ENCODE peak calls at places on chromosomes 2 and 18, in nine cellular contexts. Q is adipocyte, R is K562, P is colonic mucosa, S is neuronal stem cell, B is mesenchymal stem cell, C is astrocyte, Y is SK-N-SH, O is IMR-90. K is an unnamed sample.

GRCh38 chr2:88560619-88561307 is 66.5 kb downstream of the EIF2AK3 start:
- DNase-seq in Q (no peak), R (no peak), P (no peak), S (no peak), B (no peak), C (no peak), Y (no peak), O (no peak), K (no peak)

GRCh38 chr18:40832362-40832761 is 1122.7 kb upstream of the PIK3C3 start:
- DNase-seq in Q (peak; percentile 63), R (no peak), P (no peak), S (no peak), B (peak; percentile 32), C (peak; percentile 38), Y (no peak), O (no peak), K (no peak)

GRCh38 chr2:181066333-181066732 is 85.9 kb downstream of the UBE2E3 start:
- DNase-seq in Q (no peak), R (no peak), P (no peak), S (no peak), B (no peak), C (no peak), Y (no peak), O (no peak), K (no peak)

GRCh38 chr18:39166776-39167175 is 1601.2 kb upstream of the CELF4 start:
- DNase-seq in Q (no peak), R (no peak), P (no peak), S (no peak), B (peak; percentile 26), C (no peak), Y (no peak), O (no peak), K (no peak)

GRCh38 chr18:68826111-68826510 is 28.2 kb downstream of the CCDC102B start:
- DNase-seq in Q (no peak), R (no peak), P (no peak), S (no peak), B (no peak), C (no peak), Y (no peak), O (no peak), K (no peak)

GRCh38 chr18:12849548-12849947 is 34.5 kb downstream of the PTPN2 start:
- DNase-seq in Q (no peak), R (no peak), P (no peak), S (no peak), B (no peak), C (no peak), Y (no peak), O (peak; percentile 29), K (peak; percentile 22)

GRCh38 chr2:54859416-54859815 is 136.0 kb downstream of the EML6 start:
- DNase-seq in Q (no peak), R (peak; percentile 11), P (no peak), S (no peak), B (no peak), C (no peak), Y (no peak), O (no peak), K (no peak)

GRCh38 chr2:37350034-37350433 is 5.6 kb downstream of the QPCT start:
- DNase-seq in Q (no peak), R (no peak), P (peak; percentile 25), S (no peak), B (peak; percentile 3), C (no peak), Y (no peak), O (no peak), K (no peak)

GRCh38 chr2:135893374-135893794 is 17.1 kb upstream of the MCM6 start:
- DNase-seq in Q (no peak), R (peak; percentile 33), P (no peak), S (no peak), B (no peak), C (no peak), Y (no peak), O (no peak), K (no peak)

GRCh38 chr2:20509766-20510490 is 63.1 kb downstream of the RHOB start:
- DNase-seq in Q (no peak), R (peak; percentile 63), P (peak; percentile 78), S (no peak), B (no peak), C (peak; percentile 59), Y (no peak), O (peak; percentile 49), K (peak; percentile 92)

GRCh38 chr2:120395686-120396518 is 50.0 kb downstream of the INHBB start:
- DNase-seq in Q (no peak), R (no peak), P (no peak), S (no peak), B (no peak), C (no peak), Y (peak; percentile 82), O (no peak), K (no peak)

GRCh38 chr18:8380926-8381325 is 228.3 kb upstream of the RAB12 start:
- DNase-seq in Q (no peak), R (no peak), P (no peak), S (no peak), B (no peak), C (peak; percentile 73), Y (no peak), O (peak; percentile 71), K (no peak)

GRCh38 chr18:48076461-48076860 is 146.0 kb upstream of the SMAD2 start:
- DNase-seq in Q (no peak), R (no peak), P (no peak), S (no peak), B (no peak), C (no peak), Y (no peak), O (no peak), K (no peak)

GRCh38 chr18:48078448-48078847 is 148.0 kb upstream of the SMAD2 start:
- DNase-seq in Q (no peak), R (no peak), P (no peak), S (no peak), B (no peak), C (no peak), Y (no peak), O (no peak), K (no peak)

GRCh38 chr18:48080546-48080945 is 150.1 kb upstream of the SMAD2 start:
- DNase-seq in Q (no peak), R (no peak), P (no peak), S (no peak), B (no peak), C (no peak), Y (no peak), O (no peak), K (no peak)

GRCh38 chr18:48077291-48077690 is 146.8 kb upstream of the SMAD2 start:
- DNase-seq in Q (no peak), R (no peak), P (peak; percentile 59), S (no peak), B (no peak), C (no peak), Y (no peak), O (no peak), K (peak; percentile 46)

DNA sequence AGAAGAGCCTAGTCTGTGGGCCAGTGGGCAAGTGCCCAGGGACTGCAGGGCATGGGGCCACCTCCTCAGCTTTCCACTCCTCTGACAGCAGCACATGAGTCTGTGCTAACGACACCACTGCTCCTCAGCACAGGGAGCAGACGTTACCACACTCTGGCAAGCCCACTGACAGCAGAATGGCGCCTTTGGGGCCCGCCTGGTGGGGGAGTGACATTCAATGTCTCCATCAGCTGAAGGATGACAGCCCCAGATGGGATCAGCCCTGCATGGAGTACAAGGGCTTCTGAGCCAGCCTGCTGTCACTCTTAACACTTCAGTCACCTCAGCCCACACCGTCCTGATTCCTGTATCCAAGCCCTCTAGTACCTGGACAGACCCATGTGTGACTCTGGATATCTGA is 149.4 kb upstream of the SMAD2 start:
- DNase-seq in Q (no peak), R (no peak), P (no peak), S (no peak), B (no peak), C (no peak), Y (no peak), O (no peak), K (no peak)
- H3K9ac ChIP-seq in Q (no peak overlapping the region), R (no peak overlapping the region), P (no peak overlapping the region), S (no peak overlapping the region), B (no peak overlapping the region), C (no peak overlapping the region), Y (no peak overlapping the region), O (no peak overlapping the region), K (no peak overlapping the region)

DNA sequence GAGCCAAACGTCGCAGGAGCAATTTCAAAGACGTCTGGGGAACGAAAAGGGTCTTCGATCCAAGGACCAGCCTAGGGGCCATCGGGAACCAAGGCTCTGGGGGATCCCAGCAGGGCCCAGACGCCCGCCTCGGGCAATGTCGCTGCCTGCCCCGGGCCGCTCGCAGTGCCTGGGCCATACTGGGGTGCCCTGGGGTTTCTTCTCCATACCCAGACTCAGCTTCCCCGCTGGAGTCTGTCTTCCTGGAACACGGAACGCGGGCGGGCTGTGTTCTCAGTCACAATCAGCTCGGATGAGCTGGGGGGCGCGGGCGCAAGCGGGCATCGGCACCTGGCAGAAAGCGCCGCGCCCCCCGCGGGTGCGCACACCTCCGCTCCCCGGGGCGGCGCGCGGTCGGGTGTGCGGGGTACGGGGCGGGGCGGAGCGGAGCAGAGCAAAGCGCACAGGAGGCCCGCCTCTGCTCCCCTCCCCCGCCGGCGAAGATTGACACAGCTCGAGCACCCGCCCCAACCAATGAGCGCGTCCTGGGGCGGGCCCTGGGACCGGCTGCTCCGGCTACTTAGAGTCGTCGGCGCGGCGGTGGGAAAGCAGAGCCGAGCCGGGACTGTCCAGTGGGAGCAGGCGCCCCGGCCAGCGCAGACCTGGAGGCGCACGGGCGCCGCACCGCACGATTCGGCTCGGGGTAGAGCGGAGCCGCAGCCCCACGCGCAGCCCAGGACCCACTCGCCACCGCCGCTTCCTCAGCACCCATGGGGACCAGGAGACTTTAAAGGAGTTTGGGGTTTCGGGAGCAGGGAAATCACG is at the start of gene LRATD1:
- DNase-seq in Q (peak; percentile 81), R (peak; percentile 72), P (peak; percentile 97), S (peak; percentile 89), B (peak; percentile 68), C (peak; percentile 72), Y (peak; percentile 97), O (peak; percentile 55), K (peak; percentile 90)
- H3K9me3 ChIP-seq in Q (peaks cover 3% of the 10 kb centered on the region), R (no peaks in the 10 kb centered on the region), P (no peaks in the 10 kb centered on the region), S (no peaks in the 10 kb centered on the region), B (no peaks in the 10 kb centered on the region), C (no peaks in the 10 kb centered on the region), Y (no peaks in the 10 kb centered on the region), O (peaks cover 2% of the 10 kb centered on the region), K (peaks cover 2% of the 10 kb centered on the region)

GRCh38 chr2:43034242-43034619 is 192.2 kb downstream of the ZFP36L2 start:
- DNase-seq in Q (no peak), R (no peak), P (no peak), S (no peak), B (no peak), C (no peak), Y (no peak), O (no peak), K (no peak)
- H3K36me3 ChIP-seq in Q (no peaks in the 10 kb centered on the region), R (no peaks in the 10 kb centered on the region), P (no peaks in the 10 kb centered on the region), S (no peaks in the 10 kb centered on the region), B (no peaks in the 10 kb centered on the region), C (no peaks in the 10 kb centered on the region), Y (no peaks in the 10 kb centered on the region), O (no peaks in the 10 kb centered on the region), K (peaks cover 10% of the 10 kb centered on the region)

DNA sequence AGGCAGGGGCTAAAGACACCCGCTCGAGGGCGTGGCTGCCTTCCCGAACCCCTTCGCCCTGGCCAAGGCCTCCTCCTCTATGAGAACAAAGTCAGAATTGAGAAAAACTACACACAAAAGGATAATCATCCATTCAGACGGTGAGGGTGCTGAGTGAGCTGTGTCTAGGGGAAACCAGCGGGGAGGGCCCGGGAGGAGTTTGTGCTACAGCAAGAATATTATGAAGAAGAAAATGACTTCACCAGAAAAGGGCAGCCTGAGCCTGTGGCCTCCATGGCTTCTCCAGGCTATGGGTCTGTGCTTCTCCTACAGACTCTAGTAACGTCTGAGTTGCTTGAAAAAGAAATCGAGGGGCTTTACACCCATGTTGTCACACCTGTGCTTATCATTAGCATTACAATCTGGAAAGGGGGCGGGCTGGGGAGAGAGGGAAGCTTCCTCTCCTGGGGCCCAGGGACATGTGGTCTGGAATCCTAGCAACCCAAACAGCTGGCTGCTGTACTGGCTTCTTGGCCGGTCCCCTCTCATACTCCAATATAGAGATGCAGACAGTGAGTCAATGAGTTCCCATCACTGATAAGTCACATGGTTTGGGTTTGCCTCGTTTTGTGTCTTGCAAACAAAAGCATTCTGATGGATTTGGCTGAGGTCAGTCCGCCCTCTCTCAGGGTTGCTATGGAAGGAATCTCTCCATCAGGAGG is 52.0 kb upstream of the ARL4C start:
- DNase-seq in Q (no peak), R (no peak), P (no peak), S (no peak), B (peak; percentile 29), C (peak; percentile 97), Y (no peak), O (peak; percentile 72), K (no peak)
- H3K9ac ChIP-seq in Q (no peak overlapping the region), R (no peak overlapping the region), P (no peak overlapping the region), S (no peak overlapping the region), B (peak overlapping the region; percentile 68), C (peak overlapping the region; percentile 43), Y (no peak overlapping the region), O (no peak overlapping the region), K (no peak overlapping the region)